ENCODE peak calls at places on chromosome 7, in five cellular contexts. One of them, this sample, is unnamed.

GRCh38 chr7:8113184-8113583 is 144.6 kb downstream of the GLCCI1 start:
- DNase-seq in left lung: no peak
- DNase-seq in GM13976: no peak
- DNase-seq in mesothelial cell of epicardium: no peak
- DNase-seq in choroid plexus epithelial cell: no peak
- DNase-seq in this sample: no peak

GRCh38 chr7:148983220-148984146 is 44.8 kb downstream of the PDIA4 start:
- DNase-seq in left lung: peak
- DNase-seq in GM13976: peak
- DNase-seq in mesothelial cell of epicardium: peak
- DNase-seq in choroid plexus epithelial cell: peak
- DNase-seq in this sample: peak

GRCh38 chr7:71470948-71471347 is 339.0 kb downstream of the GALNT17 start:
- DNase-seq in left lung: no peak
- DNase-seq in GM13976: no peak
- DNase-seq in mesothelial cell of epicardium: no peak
- DNase-seq in choroid plexus epithelial cell: no peak
- DNase-seq in this sample: no peak

GRCh38 chr7:70060298-70061068 is 462.2 kb downstream of the AUTS2 start:
- DNase-seq in left lung: no peak
- DNase-seq in GM13976: no peak
- DNase-seq in mesothelial cell of epicardium: no peak
- DNase-seq in choroid plexus epithelial cell: no peak
- DNase-seq in this sample: no peak

GRCh38 chr7:107661865-107662379 is 1.3 kb downstream of the SLC26A4 start:
- DNase-seq in left lung: no peak
- DNase-seq in GM13976: no peak
- DNase-seq in mesothelial cell of epicardium: no peak
- DNase-seq in choroid plexus epithelial cell: no peak
- DNase-seq in this sample: peak

GRCh38 chr7:123748171-123748733 is 551 bp downstream of the WASL start:
- DNase-seq in left lung: peak
- DNase-seq in GM13976: peak
- DNase-seq in mesothelial cell of epicardium: no peak
- DNase-seq in choroid plexus epithelial cell: peak
- DNase-seq in this sample: peak

GRCh38 chr7:32069251-32069650 is 956 bp downstream of the PDE1C start:
- DNase-seq in left lung: no peak
- DNase-seq in GM13976: no peak
- DNase-seq in mesothelial cell of epicardium: no peak
- DNase-seq in choroid plexus epithelial cell: no peak
- DNase-seq in this sample: no peak

GRCh38 chr7:50812847-50813475 is 30.3 kb upstream of the GRB10 start:
- DNase-seq in left lung: no peak
- DNase-seq in GM13976: no peak
- DNase-seq in mesothelial cell of epicardium: no peak
- DNase-seq in choroid plexus epithelial cell: peak
- DNase-seq in this sample: no peak

GRCh38 chr7:97847791-97848190 is 24.4 kb downstream of the ASNS start:
- DNase-seq in left lung: no peak
- DNase-seq in GM13976: no peak
- DNase-seq in mesothelial cell of epicardium: no peak
- DNase-seq in choroid plexus epithelial cell: no peak
- DNase-seq in this sample: no peak

GRCh38 chr7:154503962-154504550 is 451.9 kb downstream of the DPP6 start:
- DNase-seq in left lung: no peak
- DNase-seq in GM13976: peak
- DNase-seq in mesothelial cell of epicardium: no peak
- DNase-seq in choroid plexus epithelial cell: peak
- DNase-seq in this sample: peak

GRCh38 chr7:26156454-26157365 is 4.7 kb downstream of the NFE2L3 start:
- DNase-seq in left lung: no peak
- DNase-seq in GM13976: peak
- DNase-seq in mesothelial cell of epicardium: no peak
- DNase-seq in choroid plexus epithelial cell: peak
- DNase-seq in this sample: peak

GRCh38 chr7:123241809-123242208 is 42.0 kb upstream of the SLC13A1 start:
- DNase-seq in left lung: no peak
- DNase-seq in GM13976: no peak
- DNase-seq in mesothelial cell of epicardium: no peak
- DNase-seq in choroid plexus epithelial cell: no peak
- DNase-seq in this sample: no peak

GRCh38 chr7:55502209-55502608 is 70.1 kb downstream of the VOPP1 start:
- DNase-seq in left lung: no peak
- DNase-seq in GM13976: no peak
- DNase-seq in mesothelial cell of epicardium: no peak
- DNase-seq in choroid plexus epithelial cell: no peak
- DNase-seq in this sample: no peak

GRCh38 chr7:154919324-154920222 is 83.4 kb downstream of the PAXIP1 start:
- DNase-seq in left lung: no peak
- DNase-seq in GM13976: no peak
- DNase-seq in mesothelial cell of epicardium: no peak
- DNase-seq in choroid plexus epithelial cell: no peak
- DNase-seq in this sample: no peak

GRCh38 chr7:137757146-137757925 is 89.4 kb downstream of the DGKI start:
- DNase-seq in left lung: no peak
- DNase-seq in GM13976: no peak
- DNase-seq in mesothelial cell of epicardium: no peak
- DNase-seq in choroid plexus epithelial cell: peak
- DNase-seq in this sample: no peak

GRCh38 chr7:50682079-50682478 is 100.6 kb downstream of the GRB10 start:
- DNase-seq in left lung: no peak
- DNase-seq in GM13976: no peak
- DNase-seq in mesothelial cell of epicardium: no peak
- DNase-seq in choroid plexus epithelial cell: no peak
- DNase-seq in this sample: no peak

GRCh38 chr7:77427996-77428603 is 12.0 kb upstream of the GSAP start:
- DNase-seq in left lung: no peak
- DNase-seq in GM13976: no peak
- DNase-seq in mesothelial cell of epicardium: no peak
- DNase-seq in choroid plexus epithelial cell: peak
- DNase-seq in this sample: no peak

GRCh38 chr7:4237296-4238235 is 444.5 kb upstream of the FOXK1 start:
- DNase-seq in left lung: no peak
- DNase-seq in GM13976: no peak
- DNase-seq in mesothelial cell of epicardium: no peak
- DNase-seq in choroid plexus epithelial cell: no peak
- DNase-seq in this sample: no peak

GRCh38 chr7:70704921-70705346 is 427.0 kb upstream of the GALNT17 start:
- DNase-seq in left lung: no peak
- DNase-seq in GM13976: no peak
- DNase-seq in mesothelial cell of epicardium: no peak
- DNase-seq in choroid plexus epithelial cell: peak
- DNase-seq in this sample: no peak

GRCh38 chr7:151876112-151876898 is 610 bp downstream of the PRKAG2 start:
- DNase-seq in left lung: peak
- DNase-seq in GM13976: peak
- DNase-seq in mesothelial cell of epicardium: no peak
- DNase-seq in choroid plexus epithelial cell: peak
- DNase-seq in this sample: peak

GRCh38 chr7:79462334-79462733 is 8.9 kb upstream of the MAGI2 start:
- DNase-seq in left lung: no peak
- DNase-seq in GM13976: no peak
- DNase-seq in mesothelial cell of epicardium: no peak
- DNase-seq in choroid plexus epithelial cell: no peak
- DNase-seq in this sample: no peak

GRCh38 chr7:132784406-132784805 is 208.1 kb upstream of the PLXNA4 start:
- DNase-seq in left lung: no peak
- DNase-seq in GM13976: no peak
- DNase-seq in mesothelial cell of epicardium: no peak
- DNase-seq in choroid plexus epithelial cell: no peak
- DNase-seq in this sample: no peak

GRCh38 chr7:47504546-47505316 is 77.2 kb downstream of the TNS3 start:
- DNase-seq in left lung: no peak
- DNase-seq in GM13976: no peak
- DNase-seq in mesothelial cell of epicardium: no peak
- DNase-seq in choroid plexus epithelial cell: no peak
- DNase-seq in this sample: no peak

GRCh38 chr7:149125189-149125863 is 798 bp downstream of the ZNF425 start:
- DNase-seq in left lung: no peak
- DNase-seq in GM13976: no peak
- DNase-seq in mesothelial cell of epicardium: no peak
- DNase-seq in choroid plexus epithelial cell: peak
- DNase-seq in this sample: no peak

GRCh38 chr7:95980073-95980655 is 207.8 kb downstream of the DYNC1I1 start:
- DNase-seq in left lung: no peak
- DNase-seq in GM13976: no peak
- DNase-seq in mesothelial cell of epicardium: no peak
- DNase-seq in choroid plexus epithelial cell: no peak
- DNase-seq in this sample: no peak

GRCh38 chr7:11379641-11380040 is 406.0 kb downstream of the PHF14 start:
- DNase-seq in left lung: no peak
- DNase-seq in GM13976: no peak
- DNase-seq in mesothelial cell of epicardium: no peak
- DNase-seq in choroid plexus epithelial cell: peak
- DNase-seq in this sample: no peak

GRCh38 chr7:84675633-84676034 is 481.0 kb upstream of the SEMA3A start:
- DNase-seq in left lung: no peak
- DNase-seq in GM13976: no peak
- DNase-seq in mesothelial cell of epicardium: no peak
- DNase-seq in choroid plexus epithelial cell: peak
- DNase-seq in this sample: peak

GRCh38 chr7:9083837-9084236 is 650.4 kb downstream of the NXPH1 start:
- DNase-seq in left lung: no peak
- DNase-seq in GM13976: no peak
- DNase-seq in mesothelial cell of epicardium: no peak
- DNase-seq in choroid plexus epithelial cell: no peak
- DNase-seq in this sample: no peak

GRCh38 chr7:101630591-101630990 is 1.5 kb upstream of the MYL10 start:
- DNase-seq in left lung: no peak
- DNase-seq in GM13976: no peak
- DNase-seq in mesothelial cell of epicardium: no peak
- DNase-seq in choroid plexus epithelial cell: no peak
- DNase-seq in this sample: no peak

GRCh38 chr7:137636376-137636775 is 210.4 kb downstream of the DGKI start:
- DNase-seq in left lung: no peak
- DNase-seq in GM13976: no peak
- DNase-seq in mesothelial cell of epicardium: no peak
- DNase-seq in choroid plexus epithelial cell: no peak
- DNase-seq in this sample: no peak

GRCh38 chr7:84589012-84589411 is 394.4 kb upstream of the SEMA3A start:
- DNase-seq in left lung: no peak
- DNase-seq in GM13976: no peak
- DNase-seq in mesothelial cell of epicardium: no peak
- DNase-seq in choroid plexus epithelial cell: no peak
- DNase-seq in this sample: no peak

GRCh38 chr7:38950309-38950708 is 27.4 kb upstream of the POU6F2 start:
- DNase-seq in left lung: no peak
- DNase-seq in GM13976: no peak
- DNase-seq in mesothelial cell of epicardium: no peak
- DNase-seq in choroid plexus epithelial cell: peak
- DNase-seq in this sample: no peak

GRCh38 chr7:105461518-105461917 is 60.6 kb downstream of the PUS7 start:
- DNase-seq in left lung: no peak
- DNase-seq in GM13976: no peak
- DNase-seq in mesothelial cell of epicardium: no peak
- DNase-seq in choroid plexus epithelial cell: peak
- DNase-seq in this sample: no peak

GRCh38 chr7:141704741-141705140 is 2.8 kb upstream of the DENND11 start:
- DNase-seq in left lung: no peak
- DNase-seq in GM13976: no peak
- DNase-seq in mesothelial cell of epicardium: no peak
- DNase-seq in choroid plexus epithelial cell: no peak
- DNase-seq in this sample: no peak

GRCh38 chr7:99326408-99326782 is 697 bp downstream of the ARPC1A start:
- DNase-seq in left lung: no peak
- DNase-seq in GM13976: no peak
- DNase-seq in mesothelial cell of epicardium: no peak
- DNase-seq in choroid plexus epithelial cell: no peak
- DNase-seq in this sample: no peak

GRCh38 chr7:99324559-99324958 is 1.1 kb upstream of the ARPC1A start:
- DNase-seq in left lung: no peak
- DNase-seq in GM13976: no peak
- DNase-seq in mesothelial cell of epicardium: no peak
- DNase-seq in choroid plexus epithelial cell: no peak
- DNase-seq in this sample: no peak

GRCh38 chr7:99331002-99331401 is 5.3 kb downstream of the ARPC1A start:
- DNase-seq in left lung: no peak
- DNase-seq in GM13976: no peak
- DNase-seq in mesothelial cell of epicardium: no peak
- DNase-seq in choroid plexus epithelial cell: no peak
- DNase-seq in this sample: no peak

GRCh38 chr7:99324966-99325596 is 617 bp upstream of the ARPC1A start:
- DNase-seq in left lung: no peak
- DNase-seq in GM13976: no peak
- DNase-seq in mesothelial cell of epicardium: no peak
- DNase-seq in choroid plexus epithelial cell: no peak
- DNase-seq in this sample: no peak

GRCh38 chr7:99325597-99326407 is at the start of gene ARPC1A:
- DNase-seq in left lung: peak
- DNase-seq in GM13976: peak
- DNase-seq in mesothelial cell of epicardium: peak
- DNase-seq in choroid plexus epithelial cell: peak
- DNase-seq in this sample: peak
- TF ChIP-seq CTCF in left lung: no peak
- TF ChIP-seq CTCF in GM13976: no peak
- TF ChIP-seq CTCF in mesothelial cell of epicardium: no peak
- TF ChIP-seq CTCF in choroid plexus epithelial cell: peak
- TF ChIP-seq CTCF in this sample: no peak

GRCh38 chr7:15199482-15199881 is 296.9 kb upstream of the DGKB start:
- DNase-seq in left lung: no peak
- DNase-seq in GM13976: no peak
- DNase-seq in mesothelial cell of epicardium: no peak
- DNase-seq in choroid plexus epithelial cell: peak
- DNase-seq in this sample: no peak
- TF ChIP-seq CTCF in left lung: no peak
- TF ChIP-seq CTCF in GM13976: no peak
- TF ChIP-seq CTCF in mesothelial cell of epicardium: peak
- TF ChIP-seq CTCF in choroid plexus epithelial cell: peak
- TF ChIP-seq CTCF in this sample: peak

GRCh38 chr7:116122972-116123595 is 87.3 kb upstream of the TES start:
- DNase-seq in left lung: no peak
- DNase-seq in GM13976: peak
- DNase-seq in mesothelial cell of epicardium: no peak
- DNase-seq in choroid plexus epithelial cell: peak
- DNase-seq in this sample: peak
- TF ChIP-seq CTCF in left lung: peak
- TF ChIP-seq CTCF in GM13976: peak
- TF ChIP-seq CTCF in mesothelial cell of epicardium: peak
- TF ChIP-seq CTCF in choroid plexus epithelial cell: peak
- TF ChIP-seq CTCF in this sample: peak

GRCh38 chr7:22356010-22356854 is 722 bp downstream of the RAPGEF5 start:
- DNase-seq in left lung: peak
- DNase-seq in GM13976: no peak
- DNase-seq in mesothelial cell of epicardium: no peak
- DNase-seq in choroid plexus epithelial cell: no peak
- DNase-seq in this sample: peak

GRCh38 chr7:22359156-22359697 is 2.3 kb upstream of the RAPGEF5 start:
- DNase-seq in left lung: no peak
- DNase-seq in GM13976: no peak
- DNase-seq in mesothelial cell of epicardium: no peak
- DNase-seq in choroid plexus epithelial cell: no peak
- DNase-seq in this sample: no peak

GRCh38 chr7:22355620-22356009 is 1.3 kb downstream of the RAPGEF5 start:
- DNase-seq in left lung: no peak
- DNase-seq in GM13976: no peak
- DNase-seq in mesothelial cell of epicardium: no peak
- DNase-seq in choroid plexus epithelial cell: no peak
- DNase-seq in this sample: no peak

GRCh38 chr7:22357311-22358175 is 589 bp upstream of the RAPGEF5 start:
- DNase-seq in left lung: no peak
- DNase-seq in GM13976: peak
- DNase-seq in mesothelial cell of epicardium: no peak
- DNase-seq in choroid plexus epithelial cell: no peak
- DNase-seq in this sample: peak

GRCh38 chr7:22356855-22357310 is at the start of gene RAPGEF5:
- DNase-seq in left lung: peak
- DNase-seq in GM13976: peak
- DNase-seq in mesothelial cell of epicardium: no peak
- DNase-seq in choroid plexus epithelial cell: no peak
- DNase-seq in this sample: peak
- TF ChIP-seq CTCF in left lung: no peak
- TF ChIP-seq CTCF in GM13976: no peak
- TF ChIP-seq CTCF in mesothelial cell of epicardium: no peak
- TF ChIP-seq CTCF in choroid plexus epithelial cell: no peak
- TF ChIP-seq CTCF in this sample: no peak

This sample was measured in GM13977.